ENCODE peak calls at places on chromosomes 5 and 9, in eight cellular contexts. One of them, this sample, is unnamed. For H3K4me1, the result is how much of the 10 kb centered on the place peaks cover.

GRCh38 chr9:121269030-121269887 is 1.3 kb downstream of the GSN start:
- DNase-seq in A549: no peak
- DNase-seq in psoas muscle: no peak
- DNase-seq in GM23338: peak
- DNase-seq in K562: no peak
- DNase-seq in DND-41: no peak
- DNase-seq in heart right ventricle: no peak
- DNase-seq in mammary epithelial cell: peak
- DNase-seq in this sample: peak

GRCh38 chr9:130128251-130128650 is 44.0 kb upstream of the NCS1 start:
- DNase-seq in A549: no peak
- DNase-seq in heart right ventricle: no peak
- DNase-seq in psoas muscle: no peak
- DNase-seq in mammary epithelial cell: no peak
- DNase-seq in K562: no peak
- DNase-seq in GM23338: no peak
- DNase-seq in DND-41: peak
- DNase-seq in this sample: no peak

GRCh38 chr5:131812371-131813160 is 15.7 kb upstream of the FNIP1 start:
- DNase-seq in DND-41: no peak
- DNase-seq in GM23338: no peak
- DNase-seq in psoas muscle: no peak
- DNase-seq in heart right ventricle: no peak
- DNase-seq in A549: no peak
- DNase-seq in mammary epithelial cell: no peak
- DNase-seq in K562: no peak
- DNase-seq in this sample: no peak

GRCh38 chr5:174503461-174504265 is 220.7 kb upstream of the MSX2 start:
- DNase-seq in psoas muscle: no peak
- DNase-seq in heart right ventricle: no peak
- DNase-seq in A549: peak
- DNase-seq in K562: no peak
- DNase-seq in GM23338: no peak
- DNase-seq in DND-41: no peak
- DNase-seq in mammary epithelial cell: peak
- DNase-seq in this sample: peak

GRCh38 chr9:114006155-114006550 is 71.9 kb downstream of the AMBP start:
- DNase-seq in GM23338: no peak
- DNase-seq in DND-41: no peak
- DNase-seq in mammary epithelial cell: no peak
- DNase-seq in psoas muscle: no peak
- DNase-seq in A549: no peak
- DNase-seq in K562: no peak
- DNase-seq in heart right ventricle: peak
- DNase-seq in this sample: no peak

GRCh38 chr5:68214472-68215207 is 916 bp upstream of the PIK3R1 start:
- DNase-seq in GM23338: peak
- DNase-seq in heart right ventricle: no peak
- DNase-seq in K562: peak
- DNase-seq in A549: peak
- DNase-seq in psoas muscle: no peak
- DNase-seq in DND-41: no peak
- DNase-seq in mammary epithelial cell: no peak
- DNase-seq in this sample: no peak

GRCh38 chr5:178086266-178086665 is 27.1 kb upstream of the N4BP3 start:
- DNase-seq in A549: no peak
- DNase-seq in mammary epithelial cell: peak
- DNase-seq in GM23338: peak
- DNase-seq in heart right ventricle: no peak
- DNase-seq in psoas muscle: no peak
- DNase-seq in DND-41: no peak
- DNase-seq in K562: no peak
- DNase-seq in this sample: no peak

GRCh38 chr5:124342027-124342471 is 404.4 kb downstream of the ZNF608 start:
- DNase-seq in heart right ventricle: peak
- DNase-seq in GM23338: no peak
- DNase-seq in A549: no peak
- DNase-seq in psoas muscle: no peak
- DNase-seq in DND-41: no peak
- DNase-seq in K562: no peak
- DNase-seq in mammary epithelial cell: no peak
- DNase-seq in this sample: no peak

GRCh38 chr9:25677301-25678146 is 720 bp downstream of the TUSC1 start:
- DNase-seq in K562: no peak
- DNase-seq in DND-41: no peak
- DNase-seq in heart right ventricle: peak
- DNase-seq in A549: peak
- DNase-seq in GM23338: peak
- DNase-seq in psoas muscle: peak
- DNase-seq in mammary epithelial cell: peak
- DNase-seq in this sample: peak

GRCh38 chr5:151740958-151741373 is 17.5 kb downstream of the ATOX1 start:
- DNase-seq in heart right ventricle: no peak
- DNase-seq in A549: no peak
- DNase-seq in GM23338: no peak
- DNase-seq in K562: no peak
- DNase-seq in DND-41: no peak
- DNase-seq in psoas muscle: no peak
- DNase-seq in mammary epithelial cell: peak
- DNase-seq in this sample: no peak

GRCh38 chr9:93819905-93820304 is 135.2 kb downstream of the BARX1 start:
- DNase-seq in psoas muscle: no peak
- DNase-seq in DND-41: no peak
- DNase-seq in mammary epithelial cell: no peak
- DNase-seq in GM23338: no peak
- DNase-seq in heart right ventricle: no peak
- DNase-seq in K562: no peak
- DNase-seq in A549: no peak
- DNase-seq in this sample: no peak

GRCh38 chr5:177552839-177553455 is 1.4 kb downstream of the FAM193B start:
- DNase-seq in K562: no peak
- DNase-seq in DND-41: no peak
- DNase-seq in GM23338: peak
- DNase-seq in heart right ventricle: no peak
- DNase-seq in psoas muscle: no peak
- DNase-seq in mammary epithelial cell: peak
- DNase-seq in A549: no peak
- DNase-seq in this sample: peak

GRCh38 chr9:130187523-130187846 is 15.3 kb downstream of the NCS1 start:
- DNase-seq in DND-41: no peak
- DNase-seq in A549: no peak
- DNase-seq in psoas muscle: no peak
- DNase-seq in GM23338: no peak
- DNase-seq in heart right ventricle: no peak
- DNase-seq in K562: no peak
- DNase-seq in mammary epithelial cell: no peak
- DNase-seq in this sample: no peak

GRCh38 chr5:145921211-145921610 is 15.2 kb upstream of the SH3RF2 start:
- DNase-seq in DND-41: no peak
- DNase-seq in GM23338: no peak
- DNase-seq in K562: no peak
- DNase-seq in heart right ventricle: no peak
- DNase-seq in mammary epithelial cell: peak
- DNase-seq in psoas muscle: no peak
- DNase-seq in A549: no peak
- DNase-seq in this sample: no peak

GRCh38 chr5:145919413-145919812 is 17.0 kb upstream of the SH3RF2 start:
- DNase-seq in GM23338: no peak
- DNase-seq in DND-41: no peak
- DNase-seq in A549: no peak
- DNase-seq in K562: no peak
- DNase-seq in psoas muscle: no peak
- DNase-seq in heart right ventricle: no peak
- DNase-seq in mammary epithelial cell: no peak
- DNase-seq in this sample: no peak

GRCh38 chr5:145922059-145922458 is 14.3 kb upstream of the SH3RF2 start:
- DNase-seq in mammary epithelial cell: peak
- DNase-seq in GM23338: no peak
- DNase-seq in K562: no peak
- DNase-seq in DND-41: no peak
- DNase-seq in heart right ventricle: no peak
- DNase-seq in psoas muscle: no peak
- DNase-seq in A549: no peak
- DNase-seq in this sample: no peak

GRCh38 chr5:145918397-145918796 is 18.0 kb upstream of the SH3RF2 start:
- DNase-seq in GM23338: no peak
- DNase-seq in DND-41: no peak
- DNase-seq in heart right ventricle: no peak
- DNase-seq in K562: no peak
- DNase-seq in mammary epithelial cell: no peak
- DNase-seq in A549: no peak
- DNase-seq in psoas muscle: no peak
- DNase-seq in this sample: no peak

DNA sequence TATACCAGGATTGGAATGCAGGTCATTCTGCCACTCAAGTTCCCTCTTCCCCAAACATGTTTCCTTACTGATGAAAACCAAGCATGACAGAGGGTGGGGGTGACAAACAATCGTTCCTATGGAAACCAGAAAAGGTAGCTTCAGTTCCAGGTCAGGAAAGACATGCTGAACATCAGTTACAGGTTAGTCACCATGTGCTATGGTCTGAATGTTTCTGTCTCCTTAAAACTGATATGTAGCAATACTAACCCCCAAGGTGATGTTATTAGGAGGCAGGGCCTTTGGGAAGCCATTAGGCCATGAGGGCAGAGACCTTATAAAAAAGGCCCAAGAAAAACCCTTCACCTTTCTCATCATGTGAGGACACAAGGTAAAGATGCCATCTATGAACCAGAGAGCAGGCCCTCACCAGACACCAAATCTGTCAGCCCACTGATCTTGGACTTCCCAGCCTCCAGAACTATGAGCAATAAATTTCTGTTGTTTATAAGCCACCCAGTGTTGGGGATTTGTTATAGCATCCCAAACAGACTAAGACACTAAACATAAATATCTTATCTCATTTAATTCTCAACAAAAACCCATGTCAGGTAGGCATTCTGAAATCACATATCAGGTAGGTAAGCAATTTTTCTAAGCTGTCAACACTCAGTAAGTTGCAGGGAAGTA is 15.7 kb upstream of the SH3RF2 start:
- DNase-seq in psoas muscle: no peak
- DNase-seq in heart right ventricle: no peak
- DNase-seq in A549: no peak
- DNase-seq in K562: no peak
- DNase-seq in mammary epithelial cell: no peak
- DNase-seq in GM23338: no peak
- DNase-seq in DND-41: no peak
- DNase-seq in this sample: no peak
- H3K4me1 ChIP-seq in psoas muscle: under half
- H3K4me1 ChIP-seq in heart right ventricle: under half
- H3K4me1 ChIP-seq in A549: under half
- H3K4me1 ChIP-seq in K562: under half
- H3K4me1 ChIP-seq in mammary epithelial cell: under half
- H3K4me1 ChIP-seq in GM23338: under half
- H3K4me1 ChIP-seq in DND-41: under half
- H3K4me1 ChIP-seq in this sample: under half

DNA sequence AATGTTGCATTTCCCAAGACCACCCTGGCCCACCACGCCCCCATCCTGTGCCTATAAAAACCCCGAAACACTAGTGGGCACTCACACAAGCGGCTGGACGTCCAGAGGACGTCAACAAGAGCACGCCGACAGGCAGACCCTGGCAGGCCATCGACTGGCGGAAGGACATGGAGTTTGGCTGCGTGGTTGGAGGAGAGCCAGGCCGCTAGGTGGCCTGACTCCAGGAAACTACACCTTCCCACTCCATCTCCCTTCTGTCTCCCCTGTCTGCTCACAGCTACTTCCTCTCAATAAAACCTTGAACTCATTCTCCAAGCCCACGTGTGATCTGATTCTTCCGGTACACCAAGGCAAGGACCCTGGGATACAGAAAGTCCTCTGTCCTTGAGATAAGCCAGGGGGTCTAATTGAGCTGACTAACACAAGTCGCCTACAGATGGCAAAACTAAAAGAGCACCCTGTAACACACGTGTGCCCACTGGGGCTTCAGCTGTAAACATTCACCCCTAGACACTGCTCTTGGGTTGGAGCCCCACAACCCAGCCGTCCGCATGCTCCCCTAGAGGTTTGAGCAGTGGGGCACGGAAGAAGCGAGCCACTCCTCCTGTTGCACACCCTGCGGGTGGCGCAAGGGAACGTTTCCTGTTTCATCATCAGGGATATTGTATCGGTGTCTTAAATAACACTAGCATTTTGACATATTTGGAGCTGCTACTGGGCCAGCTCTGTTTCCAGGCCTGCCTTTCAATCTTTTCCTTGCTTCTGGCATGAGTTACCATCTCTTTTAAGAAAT is 54.5 kb upstream of the TAF11L2 start:
- DNase-seq in DND-41: no peak
- DNase-seq in mammary epithelial cell: no peak
- DNase-seq in A549: no peak
- DNase-seq in heart right ventricle: no peak
- DNase-seq in psoas muscle: no peak
- DNase-seq in K562: no peak
- DNase-seq in GM23338: peak
- DNase-seq in this sample: no peak
- TF ChIP-seq CTCF in DND-41: no peak
- TF ChIP-seq CTCF in mammary epithelial cell: no peak
- TF ChIP-seq CTCF in A549: no peak
- TF ChIP-seq CTCF in heart right ventricle: no peak
- TF ChIP-seq CTCF in psoas muscle: no peak
- TF ChIP-seq CTCF in K562: peak
- TF ChIP-seq CTCF in GM23338: no peak
- TF ChIP-seq CTCF in this sample: no peak

DNA sequence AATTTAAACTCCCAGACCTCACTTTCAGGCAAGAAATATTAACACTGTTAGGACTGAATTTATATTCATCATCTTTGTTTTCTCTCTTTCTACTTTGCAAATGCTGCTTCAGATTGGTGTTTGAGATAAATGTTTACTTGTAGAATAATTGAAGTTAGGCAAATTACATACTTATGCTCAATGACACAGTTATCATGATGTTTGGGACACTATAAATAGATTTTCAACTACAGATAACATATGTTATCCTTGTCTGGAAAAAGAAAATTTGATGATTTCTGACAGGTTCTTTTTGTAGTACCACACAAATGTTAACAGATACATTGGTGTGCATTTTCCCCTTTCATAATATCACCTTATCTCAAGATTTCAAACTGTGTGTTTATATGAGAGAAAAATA is 7.9 kb downstream of the PRR16 start:
- DNase-seq in A549: no peak
- DNase-seq in mammary epithelial cell: no peak
- DNase-seq in DND-41: no peak
- DNase-seq in K562: no peak
- DNase-seq in GM23338: no peak
- DNase-seq in psoas muscle: no peak
- DNase-seq in heart right ventricle: no peak
- DNase-seq in this sample: no peak
- H3K4me3 ChIP-seq in A549: no peak
- H3K4me3 ChIP-seq in mammary epithelial cell: no peak
- H3K4me3 ChIP-seq in DND-41: no peak
- H3K4me3 ChIP-seq in K562: no peak
- H3K4me3 ChIP-seq in GM23338: no peak
- H3K4me3 ChIP-seq in psoas muscle: no peak
- H3K4me3 ChIP-seq in heart right ventricle: no peak
- H3K4me3 ChIP-seq in this sample: no peak

DNA sequence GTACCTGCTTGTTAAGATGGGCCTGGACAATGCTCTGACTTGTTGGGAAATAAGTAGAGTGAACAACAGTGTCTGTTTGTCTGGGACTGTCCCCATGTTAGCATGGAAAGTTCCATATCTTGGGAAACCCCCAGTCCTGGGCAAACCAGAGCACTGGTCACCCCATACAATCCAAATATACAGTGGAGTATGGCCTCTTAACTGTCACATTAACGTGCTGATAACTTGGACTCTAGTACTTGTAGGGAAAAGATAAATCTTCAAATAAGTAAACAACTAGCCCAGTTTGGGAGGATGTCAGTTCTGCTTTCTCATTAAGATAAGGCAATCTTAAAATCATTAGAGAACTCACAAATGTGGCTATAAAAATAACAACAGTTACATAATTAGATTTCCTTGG is 47.6 kb upstream of the JAK2 start:
- DNase-seq in A549: no peak
- DNase-seq in K562: no peak
- DNase-seq in heart right ventricle: no peak
- DNase-seq in DND-41: no peak
- DNase-seq in psoas muscle: no peak
- DNase-seq in mammary epithelial cell: no peak
- DNase-seq in GM23338: no peak
- DNase-seq in this sample: no peak
- H3K4me1 ChIP-seq in A549: under half
- H3K4me1 ChIP-seq in K562: under half
- H3K4me1 ChIP-seq in heart right ventricle: under half
- H3K4me1 ChIP-seq in DND-41: under half
- H3K4me1 ChIP-seq in psoas muscle: under half
- H3K4me1 ChIP-seq in mammary epithelial cell: under half
- H3K4me1 ChIP-seq in GM23338: under half
- H3K4me1 ChIP-seq in this sample: under half

This sample was measured in mucosa of descending colon.